ENCODE peak calls at places on chromosome 9, in six cellular contexts. One of them, this sample, is unnamed.

GRCh38 chr9:137078701-137079400 is 1.5 kb downstream of the UAP1L1 start:
- DNase-seq in WTC11: peak
- DNase-seq in cardiac muscle cell: no peak
- DNase-seq in activated naive CD4-positive, alpha-beta T cell treated with Interleukin-2 at 50 U/mL for 16 hours: no peak
- DNase-seq in HT1080: no peak
- DNase-seq in posterior vena cava: no peak
- DNase-seq in this sample: no peak

GRCh38 chr9:4678679-4679267 is 596 bp upstream of the CDC37L1 start:
- DNase-seq in posterior vena cava: no peak
- DNase-seq in activated naive CD4-positive, alpha-beta T cell treated with Interleukin-2 at 50 U/mL for 16 hours: no peak
- DNase-seq in HT1080: peak
- DNase-seq in cardiac muscle cell: peak
- DNase-seq in WTC11: no peak
- DNase-seq in this sample: no peak

GRCh38 chr9:21770877-21771560 is 31.4 kb upstream of the MTAP start:
- DNase-seq in activated naive CD4-positive, alpha-beta T cell treated with Interleukin-2 at 50 U/mL for 16 hours: no peak
- DNase-seq in posterior vena cava: no peak
- DNase-seq in WTC11: no peak
- DNase-seq in cardiac muscle cell: peak
- DNase-seq in HT1080: peak
- DNase-seq in this sample: no peak

GRCh38 chr9:136686794-136687711 is at the start of gene AGPAT2:
- DNase-seq in cardiac muscle cell: peak
- DNase-seq in WTC11: peak
- DNase-seq in posterior vena cava: peak
- DNase-seq in activated naive CD4-positive, alpha-beta T cell treated with Interleukin-2 at 50 U/mL for 16 hours: peak
- DNase-seq in HT1080: peak
- DNase-seq in this sample: no peak

GRCh38 chr9:118558891-118559290 is 810.3 kb downstream of the BRINP1 start:
- DNase-seq in HT1080: no peak
- DNase-seq in cardiac muscle cell: no peak
- DNase-seq in activated naive CD4-positive, alpha-beta T cell treated with Interleukin-2 at 50 U/mL for 16 hours: no peak
- DNase-seq in posterior vena cava: no peak
- DNase-seq in WTC11: no peak
- DNase-seq in this sample: no peak

GRCh38 chr9:135137398-135137832 is 49.9 kb downstream of the OLFM1 start:
- DNase-seq in WTC11: no peak
- DNase-seq in posterior vena cava: no peak
- DNase-seq in HT1080: no peak
- DNase-seq in activated naive CD4-positive, alpha-beta T cell treated with Interleukin-2 at 50 U/mL for 16 hours: no peak
- DNase-seq in cardiac muscle cell: peak
- DNase-seq in this sample: no peak

GRCh38 chr9:121921444-121921843 is 171.7 kb downstream of the TTLL11 start:
- DNase-seq in activated naive CD4-positive, alpha-beta T cell treated with Interleukin-2 at 50 U/mL for 16 hours: no peak
- DNase-seq in cardiac muscle cell: no peak
- DNase-seq in WTC11: no peak
- DNase-seq in posterior vena cava: no peak
- DNase-seq in HT1080: no peak
- DNase-seq in this sample: no peak

GRCh38 chr9:3858961-3859360 is 333.2 kb upstream of the RFX3 start:
- DNase-seq in WTC11: no peak
- DNase-seq in HT1080: peak
- DNase-seq in cardiac muscle cell: no peak
- DNase-seq in posterior vena cava: no peak
- DNase-seq in activated naive CD4-positive, alpha-beta T cell treated with Interleukin-2 at 50 U/mL for 16 hours: no peak
- DNase-seq in this sample: no peak

GRCh38 chr9:14173730-14174129 is 140.2 kb downstream of the NFIB start:
- DNase-seq in WTC11: no peak
- DNase-seq in cardiac muscle cell: peak
- DNase-seq in posterior vena cava: no peak
- DNase-seq in HT1080: no peak
- DNase-seq in activated naive CD4-positive, alpha-beta T cell treated with Interleukin-2 at 50 U/mL for 16 hours: no peak
- DNase-seq in this sample: no peak

GRCh38 chr9:112086627-112087026 is 88.5 kb downstream of the SUSD1 start:
- DNase-seq in cardiac muscle cell: peak
- DNase-seq in posterior vena cava: no peak
- DNase-seq in HT1080: no peak
- DNase-seq in activated naive CD4-positive, alpha-beta T cell treated with Interleukin-2 at 50 U/mL for 16 hours: no peak
- DNase-seq in WTC11: no peak
- DNase-seq in this sample: no peak

GRCh38 chr9:112784020-112784788 is 33.6 kb downstream of the SNX30 start:
- DNase-seq in posterior vena cava: no peak
- DNase-seq in WTC11: peak
- DNase-seq in activated naive CD4-positive, alpha-beta T cell treated with Interleukin-2 at 50 U/mL for 16 hours: no peak
- DNase-seq in cardiac muscle cell: peak
- DNase-seq in HT1080: peak
- DNase-seq in this sample: peak

GRCh38 chr9:118618091-118618490 is 751.1 kb downstream of the BRINP1 start:
- DNase-seq in activated naive CD4-positive, alpha-beta T cell treated with Interleukin-2 at 50 U/mL for 16 hours: no peak
- DNase-seq in HT1080: peak
- DNase-seq in WTC11: no peak
- DNase-seq in cardiac muscle cell: no peak
- DNase-seq in posterior vena cava: no peak
- DNase-seq in this sample: no peak

GRCh38 chr9:98794802-98795201 is 1.6 kb downstream of the ANKS6 start:
- DNase-seq in HT1080: no peak
- DNase-seq in WTC11: no peak
- DNase-seq in cardiac muscle cell: no peak
- DNase-seq in activated naive CD4-positive, alpha-beta T cell treated with Interleukin-2 at 50 U/mL for 16 hours: no peak
- DNase-seq in posterior vena cava: no peak
- DNase-seq in this sample: no peak

GRCh38 chr9:95073042-95073607 is 244.4 kb downstream of the FANCC start:
- DNase-seq in WTC11: peak
- DNase-seq in activated naive CD4-positive, alpha-beta T cell treated with Interleukin-2 at 50 U/mL for 16 hours: no peak
- DNase-seq in HT1080: peak
- DNase-seq in posterior vena cava: no peak
- DNase-seq in cardiac muscle cell: peak
- DNase-seq in this sample: no peak

GRCh38 chr9:94056442-94056974 is 27.8 kb upstream of the PTPDC1 start:
- DNase-seq in HT1080: no peak
- DNase-seq in posterior vena cava: no peak
- DNase-seq in WTC11: no peak
- DNase-seq in cardiac muscle cell: peak
- DNase-seq in activated naive CD4-positive, alpha-beta T cell treated with Interleukin-2 at 50 U/mL for 16 hours: no peak
- DNase-seq in this sample: no peak

GRCh38 chr9:81052846-81053245 is 636.5 kb downstream of the TLE1 start:
- DNase-seq in posterior vena cava: no peak
- DNase-seq in cardiac muscle cell: peak
- DNase-seq in activated naive CD4-positive, alpha-beta T cell treated with Interleukin-2 at 50 U/mL for 16 hours: no peak
- DNase-seq in WTC11: no peak
- DNase-seq in HT1080: peak
- DNase-seq in this sample: no peak

GRCh38 chr9:33285502-33285901 is 4.8 kb upstream of the NFX1 start:
- DNase-seq in cardiac muscle cell: no peak
- DNase-seq in HT1080: no peak
- DNase-seq in activated naive CD4-positive, alpha-beta T cell treated with Interleukin-2 at 50 U/mL for 16 hours: no peak
- DNase-seq in WTC11: no peak
- DNase-seq in posterior vena cava: no peak
- DNase-seq in this sample: no peak

GRCh38 chr9:3856592-3856991 is 330.8 kb upstream of the RFX3 start:
- DNase-seq in activated naive CD4-positive, alpha-beta T cell treated with Interleukin-2 at 50 U/mL for 16 hours: no peak
- DNase-seq in posterior vena cava: no peak
- DNase-seq in WTC11: no peak
- DNase-seq in cardiac muscle cell: peak
- DNase-seq in HT1080: peak
- DNase-seq in this sample: no peak

GRCh38 chr9:98075332-98075805 is 18.8 kb downstream of the NANS start:
- DNase-seq in WTC11: no peak
- DNase-seq in HT1080: peak
- DNase-seq in cardiac muscle cell: peak
- DNase-seq in posterior vena cava: no peak
- DNase-seq in activated naive CD4-positive, alpha-beta T cell treated with Interleukin-2 at 50 U/mL for 16 hours: peak
- DNase-seq in this sample: no peak